ENCODE peak calls at places on chromosomes 11 and 22, in nine cellular contexts. K is GM10248, A is left ventricle myocardium inferior, N is lung, J is endodermal cell, R is spleen, I is stomach, G is chondrocyte, M is lower leg skin. U is an unnamed sample.

GRCh38 chr11:36774603-36775002 is 176.6 kb upstream of the RAG2 start:
- DNase-seq in K (no peak), A (no peak), N (no peak), J (no peak), R (no peak), I (no peak), G (no peak), M (no peak), U (no peak)

GRCh38 chr22:29765905-29766631 is 739 bp downstream of the ZMAT5 start:
- DNase-seq in K (peak), A (no peak), N (no peak), J (no peak), R (no peak), I (peak), G (no peak), M (no peak), U (no peak)

GRCh38 chr11:70073188-70073817 is 4.8 kb upstream of the ANO1 start:
- DNase-seq in K (no peak), A (no peak), N (no peak), J (peak), R (peak), I (no peak), G (no peak), M (peak), U (no peak)

GRCh38 chr22:30272781-30273180 is 6.1 kb upstream of the OSM start:
- DNase-seq in K (no peak), A (no peak), N (no peak), J (no peak), R (no peak), I (no peak), G (no peak), M (no peak), U (no peak)

GRCh38 chr11:15896544-15896943 is 459.8 kb downstream of the SOX6 start:
- DNase-seq in K (no peak), A (no peak), N (no peak), J (no peak), R (no peak), I (no peak), G (no peak), M (no peak), U (no peak)

GRCh38 chr11:6251990-6252473 is 7.6 kb upstream of the CCKBR start:
- DNase-seq in K (no peak), A (no peak), N (no peak), J (no peak), R (no peak), I (peak), G (no peak), M (no peak), U (no peak)

GRCh38 chr11:79449040-79449439 is 8.2 kb upstream of the TENM4 start:
- DNase-seq in K (no peak), A (no peak), N (no peak), J (no peak), R (no peak), I (no peak), G (no peak), M (no peak), U (no peak)

GRCh38 chr22:44545773-44546172 is 47.7 kb upstream of the RTL6 start:
- DNase-seq in K (no peak), A (no peak), N (no peak), J (peak), R (no peak), I (no peak), G (no peak), M (peak), U (no peak)

GRCh38 chr11:3834349-3835099 is 6.2 kb downstream of the RHOG start:
- DNase-seq in K (no peak), A (peak), N (peak), J (no peak), R (peak), I (peak), G (no peak), M (no peak), U (no peak)

GRCh38 chr11:124214027-124214426 is 26.9 kb upstream of the OR8G1 start:
- DNase-seq in K (no peak), A (no peak), N (no peak), J (no peak), R (no peak), I (no peak), G (no peak), M (no peak), U (no peak)

GRCh38 chr22:41933411-41934177 is 7.0 kb upstream of the TNFRSF13C start:
- DNase-seq in K (no peak), A (no peak), N (no peak), J (no peak), R (peak), I (no peak), G (no peak), M (no peak), U (no peak)

GRCh38 chr22:24810043-24810749 is 4.2 kb downstream of the SGSM1 start:
- DNase-seq in K (no peak), A (no peak), N (no peak), J (peak), R (no peak), I (peak), G (no peak), M (no peak), U (no peak)

GRCh38 chr22:22995166-22995565 is 75.2 kb upstream of the GNAZ start:
- DNase-seq in K (no peak), A (no peak), N (no peak), J (no peak), R (no peak), I (no peak), G (no peak), M (no peak), U (no peak)

GRCh38 chr11:65586676-65587075 is 8.9 kb downstream of the KCNK7 start:
- DNase-seq in K (no peak), A (no peak), N (no peak), J (peak), R (no peak), I (no peak), G (no peak), M (no peak), U (no peak)

GRCh38 chr11:129613076-129613475 is 202.6 kb upstream of the TMEM45B start:
- DNase-seq in K (no peak), A (no peak), N (no peak), J (no peak), R (no peak), I (no peak), G (no peak), M (no peak), U (no peak)
- TF ChIP-seq CTCF in K (no peak), A (no peak), N (no peak), J (peak), R (no peak), I (no peak), G (no peak), M (no peak), U (no peak)

DNA sequence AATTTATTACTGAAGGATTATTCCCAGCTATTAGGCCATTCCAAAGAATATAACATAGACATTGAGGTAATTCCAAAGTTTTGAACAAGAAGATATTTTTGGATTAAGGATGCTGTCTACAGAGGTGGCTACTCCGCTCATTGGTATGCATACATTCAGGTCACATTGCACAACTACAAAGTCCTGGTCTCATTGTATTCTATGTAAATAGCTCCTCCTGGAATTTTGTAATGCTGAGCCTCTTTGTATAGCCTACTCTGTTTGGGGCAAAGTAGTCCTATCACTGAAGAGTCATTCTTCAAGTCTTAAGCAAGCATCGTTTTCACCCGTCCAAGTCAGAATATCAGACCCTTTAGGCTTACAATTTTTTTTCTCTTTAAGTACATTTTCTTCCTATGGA is 142.4 kb downstream of the KIF18A start:
- DNase-seq in K (no peak), A (no peak), N (no peak), J (no peak), R (no peak), I (no peak), G (no peak), M (no peak), U (no peak)
- TF ChIP-seq CTCF in K (no peak), A (no peak), N (no peak), J (no peak), R (no peak), I (no peak), G (no peak), M (no peak), U (no peak)

GRCh38 chr11:27119396-27119795 is 78.8 kb downstream of the BBOX1 start:
- DNase-seq in K (no peak), A (no peak), N (no peak), J (no peak), R (no peak), I (no peak), G (no peak), M (no peak), U (no peak)

GRCh38 chr11:27120211-27120610 is 79.6 kb downstream of the BBOX1 start:
- DNase-seq in K (no peak), A (no peak), N (no peak), J (no peak), R (no peak), I (no peak), G (no peak), M (no peak), U (no peak)

DNA sequence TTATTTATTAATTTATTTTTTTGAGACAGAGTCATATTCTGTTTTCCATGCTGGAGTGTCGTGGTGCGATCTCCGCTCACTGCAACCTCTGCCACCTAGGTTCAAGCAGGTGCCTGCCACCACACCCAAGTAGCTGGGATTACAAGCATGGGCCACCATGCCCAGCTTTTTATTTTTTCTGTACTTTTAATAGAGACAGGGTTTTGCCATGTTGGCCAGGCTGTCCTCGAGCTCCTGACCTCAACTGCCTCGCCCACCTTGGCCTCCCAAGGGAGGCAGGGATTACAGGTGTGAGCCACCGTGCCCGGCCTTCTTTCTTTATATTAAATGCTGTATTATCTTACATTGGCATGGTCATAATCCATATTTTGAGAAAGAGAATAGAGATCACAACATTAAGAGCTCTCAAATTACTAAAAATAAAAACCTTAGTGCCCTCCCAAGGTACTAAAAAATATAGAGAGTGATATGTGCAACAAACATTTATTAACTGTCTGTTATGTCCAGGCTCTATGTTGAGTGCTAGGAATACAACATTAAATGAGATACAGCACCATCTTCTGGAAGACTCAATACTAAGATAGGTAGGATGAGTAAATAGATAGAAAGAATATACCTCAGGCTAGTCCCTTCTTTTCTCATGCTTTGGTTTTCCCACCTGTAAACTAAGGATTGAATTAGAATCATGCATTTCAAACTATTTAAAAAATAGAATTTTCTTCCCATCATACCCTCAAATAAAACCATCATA is 84.1 kb downstream of the BBOX1 start:
- DNase-seq in K (no peak), A (no peak), N (no peak), J (no peak), R (no peak), I (no peak), G (no peak), M (no peak), U (no peak)
- TF ChIP-seq CTCF in K (no peak), A (no peak), N (no peak), J (peak), R (no peak), I (no peak), G (peak), M (no peak), U (peak)

DNA sequence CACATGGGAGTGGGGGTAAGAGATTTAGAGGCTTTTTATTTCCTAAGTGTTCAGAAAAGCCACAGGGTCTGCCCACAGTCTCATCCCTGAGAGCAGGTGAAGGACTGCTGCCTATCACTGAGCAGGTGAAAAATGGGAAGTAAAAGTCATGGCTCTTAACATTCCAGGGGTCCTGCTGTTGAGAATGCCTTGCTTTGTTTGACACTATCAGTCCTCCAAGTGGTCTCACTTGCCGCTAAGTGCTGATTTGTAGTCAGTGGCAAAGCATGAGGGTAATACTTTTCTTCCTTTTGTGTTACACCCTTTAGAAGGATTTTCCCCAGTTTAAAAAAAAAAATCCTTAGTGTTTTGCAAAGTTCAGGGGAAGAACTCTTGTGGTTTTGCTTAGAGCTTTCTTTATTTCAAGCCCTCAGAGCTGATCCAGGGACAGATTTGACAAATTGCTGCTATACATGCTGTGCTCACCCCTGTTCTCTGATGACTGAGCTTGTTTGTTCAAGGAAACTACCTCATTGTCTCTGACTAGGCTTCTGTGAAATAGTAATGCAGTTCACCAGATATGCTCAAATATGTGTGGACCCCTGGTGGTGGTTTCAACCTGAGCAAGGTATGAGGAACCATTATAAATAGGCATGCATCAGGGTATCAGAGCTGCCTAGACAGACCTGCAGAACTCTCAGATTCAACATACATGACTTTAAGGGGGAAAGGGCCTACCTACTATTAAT is 141.0 kb downstream of the ARHGAP42 start:
- DNase-seq in K (no peak), A (no peak), N (no peak), J (peak), R (no peak), I (no peak), G (no peak), M (no peak), U (no peak)
- TF ChIP-seq CTCF in K (no peak), A (peak), N (no peak), J (peak), R (peak), I (peak), G (peak), M (no peak), U (peak)

GRCh38 chr22:36902143-36902911 is 11.1 kb upstream of the CSF2RB start:
- DNase-seq in K (no peak), A (no peak), N (no peak), J (no peak), R (no peak), I (no peak), G (no peak), M (no peak), U (no peak)

GRCh38 chr22:36900880-36901279 is 12.5 kb upstream of the CSF2RB start:
- DNase-seq in K (no peak), A (no peak), N (no peak), J (peak), R (no peak), I (no peak), G (no peak), M (no peak), U (no peak)

GRCh38 chr22:36907464-36907863 is 6.0 kb upstream of the CSF2RB start:
- DNase-seq in K (no peak), A (no peak), N (no peak), J (no peak), R (no peak), I (no peak), G (no peak), M (no peak), U (no peak)

GRCh38 chr22:36901411-36902142 is 11.9 kb upstream of the CSF2RB start:
- DNase-seq in K (peak), A (no peak), N (no peak), J (peak), R (no peak), I (no peak), G (no peak), M (no peak), U (no peak)

DNA sequence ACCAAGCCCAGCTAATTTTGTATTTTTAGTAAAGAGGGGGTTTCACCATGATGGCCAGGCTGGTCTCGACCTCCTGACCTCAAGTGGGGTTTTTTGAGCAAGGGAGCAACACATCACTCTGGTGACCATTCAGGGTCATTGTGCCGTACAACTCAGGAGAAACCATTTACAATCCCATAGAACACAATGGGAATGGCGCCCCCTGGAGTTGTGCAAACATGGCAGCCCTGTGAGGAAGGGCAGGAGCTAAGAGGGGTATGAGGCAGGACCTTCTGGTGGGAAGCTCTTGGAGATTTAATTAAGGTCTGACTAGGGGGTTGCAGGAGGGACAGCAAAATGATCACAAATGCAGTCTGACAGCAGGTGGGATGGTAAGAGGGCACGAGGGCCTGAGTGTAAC is 9.2 kb upstream of the CSF2RB start:
- DNase-seq in K (no peak), A (no peak), N (no peak), J (no peak), R (no peak), I (no peak), G (no peak), M (no peak), U (no peak)
- TF ChIP-seq CTCF in K (no peak), A (no peak), N (no peak), J (peak), R (no peak), I (no peak), G (peak), M (no peak), U (no peak)

GRCh38 chr11:63212742-63213141 is 30.7 kb downstream of the SLC22A25 start:
- DNase-seq in K (peak), A (no peak), N (no peak), J (peak), R (no peak), I (no peak), G (no peak), M (no peak), U (no peak)
- TF ChIP-seq CTCF in K (peak), A (peak), N (peak), J (peak), R (peak), I (peak), G (peak), M (no peak), U (peak)

GRCh38 chr11:2097998-2098690 is 41.0 kb downstream of the IGF2 start:
- DNase-seq in K (no peak), A (no peak), N (no peak), J (no peak), R (peak), I (no peak), G (no peak), M (no peak), U (no peak)

GRCh38 chr11:2100361-2101170 is 38.6 kb downstream of the IGF2 start:
- DNase-seq in K (no peak), A (peak), N (no peak), J (no peak), R (peak), I (peak), G (peak), M (no peak), U (no peak)

GRCh38 chr11:2101171-2101675 is 38.0 kb downstream of the IGF2 start:
- DNase-seq in K (no peak), A (no peak), N (no peak), J (no peak), R (peak), I (no peak), G (peak), M (peak), U (no peak)

GRCh38 chr11:2098691-2099522 is 40.3 kb downstream of the IGF2 start:
- DNase-seq in K (no peak), A (no peak), N (no peak), J (no peak), R (peak), I (no peak), G (peak), M (no peak), U (no peak)

DNA sequence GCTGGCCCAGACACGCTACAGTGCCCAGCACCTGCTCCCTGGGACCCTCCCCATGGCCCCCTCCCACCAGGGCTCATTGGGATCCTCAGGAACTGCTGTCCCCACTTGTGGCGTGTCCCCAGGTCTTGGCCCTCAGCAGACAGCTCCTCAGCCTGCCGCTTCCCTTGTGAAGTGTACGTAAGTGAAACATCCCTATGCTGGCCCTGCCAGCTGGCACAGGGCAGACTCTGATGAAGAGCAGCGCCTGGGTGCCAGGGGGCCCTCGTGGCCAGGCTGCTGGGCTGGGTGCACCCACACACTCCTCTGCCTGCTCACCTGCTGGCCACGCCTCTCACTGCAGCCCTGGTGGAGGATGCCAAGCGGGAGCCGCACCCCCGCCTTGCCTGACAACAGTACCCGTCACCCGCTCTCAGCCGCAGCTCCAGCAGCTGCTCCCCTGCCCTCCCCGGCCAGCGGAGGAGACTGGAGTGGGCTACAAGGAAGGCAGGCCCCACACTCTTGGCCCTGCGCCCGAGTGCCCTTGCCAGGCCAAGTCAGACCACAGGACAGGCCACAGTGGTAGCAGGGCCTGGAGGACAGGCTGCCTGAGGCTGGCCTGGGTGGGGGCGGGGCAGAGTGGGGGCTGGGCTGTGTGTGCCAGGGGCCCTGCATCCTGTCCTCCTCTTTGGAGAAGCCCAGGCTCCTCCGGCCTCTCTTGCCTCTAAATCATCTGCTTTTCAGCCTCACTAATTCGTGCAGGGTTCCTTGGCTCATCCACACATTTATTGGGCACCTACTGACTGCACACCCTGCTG is 39.5 kb downstream of the IGF2 start:
- DNase-seq in K (no peak), A (no peak), N (peak), J (peak), R (peak), I (peak), G (peak), M (no peak), U (no peak)
- TF ChIP-seq CTCF in K (no peak), A (peak), N (no peak), J (peak), R (no peak), I (peak), G (no peak), M (no peak), U (no peak)

DNA sequence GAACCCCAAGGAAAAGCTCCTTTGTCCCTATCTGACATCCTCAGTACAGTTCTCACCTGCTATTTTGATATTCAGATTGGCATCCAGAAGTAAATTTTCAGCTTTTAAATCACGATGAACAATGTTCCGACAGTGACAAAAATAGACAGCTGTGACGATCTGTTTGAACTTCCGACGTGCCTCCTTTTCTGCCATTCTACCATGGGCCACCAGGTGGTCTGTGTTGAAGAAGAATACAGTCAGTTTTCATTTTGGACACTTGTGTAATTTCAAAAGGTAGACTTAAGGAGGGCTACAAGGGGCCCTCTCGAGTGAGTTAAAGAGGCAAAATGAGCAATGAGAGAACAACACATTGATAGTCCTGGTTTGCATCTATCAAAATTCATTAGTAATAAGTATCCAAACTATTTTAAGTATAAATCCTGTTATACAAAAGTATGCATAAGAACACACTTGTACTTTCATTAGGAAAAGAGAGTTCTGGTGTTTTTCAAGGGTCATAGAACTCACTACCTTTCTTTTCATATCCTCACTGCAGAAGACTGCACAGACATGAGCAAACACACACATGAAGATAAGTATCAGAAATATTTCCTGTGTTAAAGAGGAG is 89.8 kb upstream of the APOA1 start:
- DNase-seq in K (no peak), A (no peak), N (no peak), J (no peak), R (no peak), I (no peak), G (no peak), M (no peak), U (no peak)
- TF ChIP-seq CTCF in K (no peak), A (peak), N (no peak), J (peak), R (peak), I (no peak), G (peak), M (no peak), U (peak)

U was measured in osteocyte.